ENCODE peak calls at places on chromosome 9, in eight cellular contexts. One of them, this sample, is unnamed.

GRCh38 chr9:92746567-92747458 is 17.8 kb downstream of the BICD2 start:
- DNase-seq in heart right ventricle: no peak
- DNase-seq in A549: no peak
- DNase-seq in PC-9: no peak
- DNase-seq in sigmoid colon: no peak
- DNase-seq in CD8-positive, alpha-beta T cell: no peak
- DNase-seq in natural killer cell: no peak
- DNase-seq in RWPE1: no peak
- DNase-seq in this sample: no peak

GRCh38 chr9:72210522-72210921 is 61.3 kb downstream of the GDA start:
- DNase-seq in natural killer cell: no peak
- DNase-seq in sigmoid colon: no peak
- DNase-seq in heart right ventricle: no peak
- DNase-seq in A549: no peak
- DNase-seq in RWPE1: peak
- DNase-seq in CD8-positive, alpha-beta T cell: no peak
- DNase-seq in PC-9: no peak
- DNase-seq in this sample: no peak

GRCh38 chr9:5790923-5791322 is 42.0 kb downstream of the ERMP1 start:
- DNase-seq in natural killer cell: no peak
- DNase-seq in RWPE1: no peak
- DNase-seq in A549: no peak
- DNase-seq in PC-9: no peak
- DNase-seq in sigmoid colon: no peak
- DNase-seq in CD8-positive, alpha-beta T cell: no peak
- DNase-seq in heart right ventricle: no peak
- DNase-seq in this sample: no peak

GRCh38 chr9:34098307-34098706 is 28.2 kb downstream of the DCAF12 start:
- DNase-seq in natural killer cell: no peak
- DNase-seq in heart right ventricle: no peak
- DNase-seq in CD8-positive, alpha-beta T cell: no peak
- DNase-seq in A549: no peak
- DNase-seq in RWPE1: no peak
- DNase-seq in sigmoid colon: no peak
- DNase-seq in PC-9: no peak
- DNase-seq in this sample: no peak

GRCh38 chr9:114925672-114926071 is 4.7 kb downstream of the TNFSF8 start:
- DNase-seq in RWPE1: no peak
- DNase-seq in sigmoid colon: no peak
- DNase-seq in heart right ventricle: no peak
- DNase-seq in natural killer cell: no peak
- DNase-seq in CD8-positive, alpha-beta T cell: no peak
- DNase-seq in A549: no peak
- DNase-seq in PC-9: no peak
- DNase-seq in this sample: no peak

GRCh38 chr9:112361602-112362001 is 18.3 kb upstream of the HSDL2 start:
- DNase-seq in A549: no peak
- DNase-seq in sigmoid colon: no peak
- DNase-seq in PC-9: peak
- DNase-seq in natural killer cell: no peak
- DNase-seq in heart right ventricle: no peak
- DNase-seq in RWPE1: no peak
- DNase-seq in CD8-positive, alpha-beta T cell: no peak
- DNase-seq in this sample: no peak

GRCh38 chr9:123710299-123710698 is 219.6 kb downstream of the DENND1A start:
- DNase-seq in RWPE1: peak
- DNase-seq in heart right ventricle: no peak
- DNase-seq in A549: peak
- DNase-seq in sigmoid colon: no peak
- DNase-seq in CD8-positive, alpha-beta T cell: no peak
- DNase-seq in natural killer cell: no peak
- DNase-seq in PC-9: no peak
- DNase-seq in this sample: no peak

GRCh38 chr9:99162759-99163364 is 57.9 kb downstream of the TGFBR1 start:
- DNase-seq in PC-9: no peak
- DNase-seq in sigmoid colon: no peak
- DNase-seq in heart right ventricle: no peak
- DNase-seq in CD8-positive, alpha-beta T cell: no peak
- DNase-seq in RWPE1: peak
- DNase-seq in natural killer cell: no peak
- DNase-seq in A549: peak
- DNase-seq in this sample: no peak

GRCh38 chr9:38435526-38435925 is 11.3 kb upstream of the IGFBPL1 start:
- DNase-seq in CD8-positive, alpha-beta T cell: no peak
- DNase-seq in A549: no peak
- DNase-seq in RWPE1: no peak
- DNase-seq in PC-9: no peak
- DNase-seq in natural killer cell: no peak
- DNase-seq in sigmoid colon: no peak
- DNase-seq in heart right ventricle: no peak
- DNase-seq in this sample: no peak

GRCh38 chr9:33800886-33801285 is 5.5 kb downstream of the PRSS3 start:
- DNase-seq in RWPE1: no peak
- DNase-seq in heart right ventricle: no peak
- DNase-seq in A549: no peak
- DNase-seq in PC-9: no peak
- DNase-seq in sigmoid colon: no peak
- DNase-seq in natural killer cell: no peak
- DNase-seq in CD8-positive, alpha-beta T cell: no peak
- DNase-seq in this sample: no peak

GRCh38 chr9:91904541-91905236 is 45.3 kb downstream of the ROR2 start:
- DNase-seq in CD8-positive, alpha-beta T cell: no peak
- DNase-seq in A549: no peak
- DNase-seq in PC-9: no peak
- DNase-seq in natural killer cell: no peak
- DNase-seq in heart right ventricle: no peak
- DNase-seq in RWPE1: no peak
- DNase-seq in sigmoid colon: no peak
- DNase-seq in this sample: no peak

GRCh38 chr9:115046786-115047185 is 71.2 kb downstream of the TNC start:
- DNase-seq in sigmoid colon: no peak
- DNase-seq in A549: no peak
- DNase-seq in natural killer cell: no peak
- DNase-seq in PC-9: no peak
- DNase-seq in heart right ventricle: no peak
- DNase-seq in RWPE1: no peak
- DNase-seq in CD8-positive, alpha-beta T cell: no peak
- DNase-seq in this sample: no peak

GRCh38 chr9:71716138-71716909 is 52.0 kb downstream of the CEMIP2 start:
- DNase-seq in RWPE1: peak
- DNase-seq in sigmoid colon: no peak
- DNase-seq in heart right ventricle: no peak
- DNase-seq in PC-9: no peak
- DNase-seq in natural killer cell: no peak
- DNase-seq in CD8-positive, alpha-beta T cell: no peak
- DNase-seq in A549: no peak
- DNase-seq in this sample: no peak

GRCh38 chr9:136777359-136777758 is 13.0 kb upstream of the LCN15 start:
- DNase-seq in sigmoid colon: no peak
- DNase-seq in A549: no peak
- DNase-seq in RWPE1: no peak
- DNase-seq in heart right ventricle: no peak
- DNase-seq in natural killer cell: no peak
- DNase-seq in CD8-positive, alpha-beta T cell: no peak
- DNase-seq in PC-9: no peak
- DNase-seq in this sample: no peak

GRCh38 chr9:76817489-76817888 is 53.3 kb downstream of the PCA3 start:
- DNase-seq in CD8-positive, alpha-beta T cell: no peak
- DNase-seq in PC-9: no peak
- DNase-seq in sigmoid colon: no peak
- DNase-seq in natural killer cell: no peak
- DNase-seq in RWPE1: peak
- DNase-seq in heart right ventricle: no peak
- DNase-seq in A549: peak
- DNase-seq in this sample: no peak

GRCh38 chr9:113673726-113674125 is 202.4 kb upstream of the ZNF618 start:
- DNase-seq in sigmoid colon: no peak
- DNase-seq in CD8-positive, alpha-beta T cell: no peak
- DNase-seq in PC-9: no peak
- DNase-seq in heart right ventricle: no peak
- DNase-seq in natural killer cell: no peak
- DNase-seq in A549: no peak
- DNase-seq in RWPE1: no peak
- DNase-seq in this sample: no peak

GRCh38 chr9:68472119-68472518 is 68.6 kb downstream of the TMEM252 start:
- DNase-seq in A549: no peak
- DNase-seq in sigmoid colon: no peak
- DNase-seq in natural killer cell: no peak
- DNase-seq in CD8-positive, alpha-beta T cell: no peak
- DNase-seq in RWPE1: no peak
- DNase-seq in heart right ventricle: no peak
- DNase-seq in PC-9: no peak
- DNase-seq in this sample: no peak

GRCh38 chr9:97744710-97745708 is 47.9 kb upstream of the XPA start:
- DNase-seq in A549: no peak
- DNase-seq in RWPE1: peak
- DNase-seq in natural killer cell: no peak
- DNase-seq in sigmoid colon: no peak
- DNase-seq in PC-9: no peak
- DNase-seq in CD8-positive, alpha-beta T cell: no peak
- DNase-seq in heart right ventricle: no peak
- DNase-seq in this sample: no peak

GRCh38 chr9:127561491-127562270 is 50.4 kb upstream of the STXBP1 start:
- DNase-seq in sigmoid colon: peak
- DNase-seq in natural killer cell: no peak
- DNase-seq in RWPE1: peak
- DNase-seq in heart right ventricle: peak
- DNase-seq in A549: peak
- DNase-seq in CD8-positive, alpha-beta T cell: no peak
- DNase-seq in PC-9: peak
- DNase-seq in this sample: peak

GRCh38 chr9:31124389-31124788 is 1260.1 kb upstream of the ACO1 start:
- DNase-seq in natural killer cell: no peak
- DNase-seq in RWPE1: no peak
- DNase-seq in CD8-positive, alpha-beta T cell: no peak
- DNase-seq in sigmoid colon: no peak
- DNase-seq in heart right ventricle: no peak
- DNase-seq in A549: no peak
- DNase-seq in PC-9: no peak
- DNase-seq in this sample: no peak

GRCh38 chr9:108762348-108763055 is 93.3 kb downstream of the ACTL7B start:
- DNase-seq in CD8-positive, alpha-beta T cell: no peak
- DNase-seq in natural killer cell: no peak
- DNase-seq in heart right ventricle: no peak
- DNase-seq in A549: no peak
- DNase-seq in sigmoid colon: no peak
- DNase-seq in PC-9: no peak
- DNase-seq in RWPE1: no peak
- DNase-seq in this sample: no peak

GRCh38 chr9:108760841-108761240 is 94.9 kb downstream of the ACTL7B start:
- DNase-seq in A549: no peak
- DNase-seq in PC-9: no peak
- DNase-seq in sigmoid colon: no peak
- DNase-seq in natural killer cell: no peak
- DNase-seq in RWPE1: no peak
- DNase-seq in heart right ventricle: no peak
- DNase-seq in CD8-positive, alpha-beta T cell: no peak
- DNase-seq in this sample: no peak

GRCh38 chr9:108759399-108759798 is 96.4 kb downstream of the ACTL7B start:
- DNase-seq in A549: no peak
- DNase-seq in heart right ventricle: no peak
- DNase-seq in sigmoid colon: no peak
- DNase-seq in PC-9: no peak
- DNase-seq in CD8-positive, alpha-beta T cell: no peak
- DNase-seq in natural killer cell: no peak
- DNase-seq in RWPE1: no peak
- DNase-seq in this sample: no peak

GRCh38 chr9:108761530-108762347 is 94.0 kb downstream of the ACTL7B start:
- DNase-seq in CD8-positive, alpha-beta T cell: peak
- DNase-seq in sigmoid colon: peak
- DNase-seq in natural killer cell: no peak
- DNase-seq in PC-9: no peak
- DNase-seq in heart right ventricle: peak
- DNase-seq in A549: peak
- DNase-seq in RWPE1: peak
- DNase-seq in this sample: peak

GRCh38 chr9:108759835-108760234 is 96.0 kb downstream of the ACTL7B start:
- DNase-seq in PC-9: no peak
- DNase-seq in sigmoid colon: no peak
- DNase-seq in A549: no peak
- DNase-seq in natural killer cell: no peak
- DNase-seq in heart right ventricle: no peak
- DNase-seq in CD8-positive, alpha-beta T cell: no peak
- DNase-seq in RWPE1: no peak
- DNase-seq in this sample: no peak
- TF ChIP-seq CTCF in PC-9: no peak
- TF ChIP-seq CTCF in sigmoid colon: no peak
- TF ChIP-seq CTCF in A549: no peak
- TF ChIP-seq CTCF in natural killer cell: no peak
- TF ChIP-seq CTCF in heart right ventricle: no peak
- TF ChIP-seq CTCF in CD8-positive, alpha-beta T cell: no peak
- TF ChIP-seq CTCF in RWPE1: no peak
- TF ChIP-seq CTCF in this sample: no peak

GRCh38 chr9:133664651-133665050 is 28.5 kb downstream of the DBH start:
- DNase-seq in A549: no peak
- DNase-seq in natural killer cell: no peak
- DNase-seq in heart right ventricle: no peak
- DNase-seq in sigmoid colon: no peak
- DNase-seq in RWPE1: no peak
- DNase-seq in PC-9: no peak
- DNase-seq in CD8-positive, alpha-beta T cell: no peak
- DNase-seq in this sample: no peak
- TF ChIP-seq CTCF in A549: no peak
- TF ChIP-seq CTCF in natural killer cell: no peak
- TF ChIP-seq CTCF in heart right ventricle: no peak
- TF ChIP-seq CTCF in sigmoid colon: no peak
- TF ChIP-seq CTCF in RWPE1: no peak
- TF ChIP-seq CTCF in PC-9: no peak
- TF ChIP-seq CTCF in CD8-positive, alpha-beta T cell: no peak
- TF ChIP-seq CTCF in this sample: no peak

DNA sequence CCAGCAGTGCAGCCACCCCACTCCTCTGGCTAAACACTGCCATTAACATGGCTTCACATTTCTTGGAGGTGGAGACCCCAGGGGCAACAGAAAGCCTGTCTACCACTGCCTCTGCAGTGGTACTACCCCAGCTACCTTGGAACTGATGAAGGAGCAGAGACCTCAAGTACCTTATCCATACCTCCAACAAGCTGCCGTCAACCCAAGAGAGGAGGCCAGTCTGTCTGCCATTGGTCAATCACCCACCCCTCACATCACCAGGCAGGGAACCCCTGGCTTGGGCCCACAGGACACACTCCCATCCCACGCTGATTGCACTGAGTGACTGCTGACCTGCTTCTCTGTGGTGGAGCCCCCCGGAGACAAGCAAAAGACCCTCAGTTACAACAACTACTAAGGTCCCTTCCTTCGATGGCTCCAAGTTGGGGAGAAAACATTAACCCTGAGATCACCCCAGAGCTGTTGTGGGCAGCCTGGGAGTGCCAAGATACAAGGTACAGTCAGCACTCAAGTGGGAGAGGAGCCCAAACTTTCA is 5.6 kb downstream of the IFNA14 start:
- DNase-seq in PC-9: no peak
- DNase-seq in sigmoid colon: no peak
- DNase-seq in natural killer cell: no peak
- DNase-seq in A549: no peak
- DNase-seq in RWPE1: no peak
- DNase-seq in heart right ventricle: no peak
- DNase-seq in CD8-positive, alpha-beta T cell: no peak
- DNase-seq in this sample: no peak
- TF ChIP-seq CTCF in PC-9: no peak
- TF ChIP-seq CTCF in sigmoid colon: no peak
- TF ChIP-seq CTCF in natural killer cell: no peak
- TF ChIP-seq CTCF in A549: no peak
- TF ChIP-seq CTCF in RWPE1: no peak
- TF ChIP-seq CTCF in heart right ventricle: no peak
- TF ChIP-seq CTCF in CD8-positive, alpha-beta T cell: no peak
- TF ChIP-seq CTCF in this sample: no peak

GRCh38 chr9:89278997-89279739 is 31.8 kb upstream of the CKS2 start:
- DNase-seq in PC-9: no peak
- DNase-seq in natural killer cell: no peak
- DNase-seq in CD8-positive, alpha-beta T cell: no peak
- DNase-seq in A549: peak
- DNase-seq in heart right ventricle: peak
- DNase-seq in sigmoid colon: no peak
- DNase-seq in RWPE1: peak
- DNase-seq in this sample: no peak
- TF ChIP-seq CTCF in PC-9: peak
- TF ChIP-seq CTCF in natural killer cell: peak
- TF ChIP-seq CTCF in CD8-positive, alpha-beta T cell: peak
- TF ChIP-seq CTCF in A549: peak
- TF ChIP-seq CTCF in heart right ventricle: peak
- TF ChIP-seq CTCF in sigmoid colon: peak
- TF ChIP-seq CTCF in RWPE1: peak
- TF ChIP-seq CTCF in this sample: peak

This sample was measured in CD14-positive monocyte.